ENCODE peak calls at places on chromosome 7, in four cellular contexts. Q is K562, Y is GM12878, C is HepG2. W is an unnamed sample.

GRCh38 chr7:157411580-157411979 is 74.8 kb downstream of the DNAJB6 start:
- DNase-seq in Q (peak), Y (no peak), C (no peak), W (peak)

GRCh38 chr7:33650828-33651227 is 254.5 kb upstream of the BMPER start:
- DNase-seq in Q (no peak), Y (no peak), C (no peak), W (no peak)

GRCh38 chr7:127792528-127793342 is 140.7 kb downstream of the SND1 start:
- DNase-seq in Q (peak), Y (no peak), C (peak), W (peak)

GRCh38 chr7:100827330-100828226 is at the start of gene EPHB4:
- DNase-seq in Q (peak), Y (no peak), C (peak), W (peak)

GRCh38 chr7:83876593-83876992 is 227.7 kb upstream of the SEMA3E start:
- DNase-seq in Q (no peak), Y (no peak), C (no peak), W (no peak)

GRCh38 chr7:12729112-12729511 is 41.7 kb downstream of the ARL4A start:
- DNase-seq in Q (peak), Y (no peak), C (peak), W (peak)

GRCh38 chr7:90384433-90384832 is 18.8 kb upstream of the CLDN12 start:
- DNase-seq in Q (no peak), Y (no peak), C (no peak), W (no peak)

GRCh38 chr7:124764847-124765400 is 668 bp downstream of the GPR37 start:
- DNase-seq in Q (no peak), Y (no peak), C (no peak), W (peak)

GRCh38 chr7:99109108-99110051 is 34.5 kb downstream of the SMURF1 start:
- DNase-seq in Q (no peak), Y (no peak), C (peak), W (no peak)

GRCh38 chr7:5634107-5634950 is 147.1 kb downstream of the RNF216 start:
- DNase-seq in Q (no peak), Y (no peak), C (no peak), W (peak)

GRCh38 chr7:4715385-4715770 is 33.3 kb downstream of the FOXK1 start:
- DNase-seq in Q (no peak), Y (no peak), C (peak), W (no peak)

GRCh38 chr7:93817004-93817403 is 73.5 kb downstream of the TFPI2 start:
- DNase-seq in Q (no peak), Y (no peak), C (no peak), W (no peak)

GRCh38 chr7:145812218-145812617 is 304.4 kb upstream of the CNTNAP2 start:
- DNase-seq in Q (no peak), Y (no peak), C (no peak), W (no peak)

GRCh38 chr7:234712-235553 is 42.6 kb downstream of the FAM20C start:
- DNase-seq in Q (no peak), Y (no peak), C (peak), W (no peak)

GRCh38 chr7:25864511-25864910 is 287.5 kb upstream of the NFE2L3 start:
- DNase-seq in Q (no peak), Y (no peak), C (no peak), W (no peak)

GRCh38 chr7:24829787-24830186 is 72.5 kb upstream of the GSDME start:
- DNase-seq in Q (no peak), Y (no peak), C (no peak), W (no peak)

GRCh38 chr7:118151671-118152070 is 32.3 kb upstream of the LSM8 start:
- DNase-seq in Q (no peak), Y (no peak), C (no peak), W (no peak)

DNA sequence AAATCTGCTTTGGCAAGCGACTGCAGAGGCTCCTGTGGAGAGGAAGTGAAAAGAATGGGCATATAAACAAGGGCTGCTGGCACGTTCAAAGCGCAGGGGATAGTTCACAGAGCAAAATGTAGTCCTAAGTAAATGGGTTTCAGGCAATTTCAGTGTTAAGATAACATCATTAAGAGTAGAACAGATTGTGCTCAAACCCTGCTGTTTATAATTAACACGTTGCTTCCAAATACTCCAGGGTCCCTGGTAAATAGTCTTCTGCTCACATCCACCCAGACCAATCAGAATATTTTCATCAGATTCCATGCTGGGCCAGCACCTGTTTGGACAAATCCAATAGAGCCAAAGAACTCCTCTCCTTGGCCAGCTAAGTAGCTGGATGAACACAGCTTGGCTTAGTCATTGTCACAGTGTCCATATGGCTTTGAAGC is 81.4 kb downstream of the ORC5 start:
- DNase-seq in Q (no peak), Y (no peak), C (no peak), W (no peak)
- TF ChIP-seq TCF7 in Q (no peak), Y (no peak), C (no peak), W (no peak)

GRCh38 chr7:139682136-139683013 is 95.4 kb downstream of the HIPK2 start:
- DNase-seq in Q (peak), Y (no peak), C (peak), W (no peak)

GRCh38 chr7:139681463-139681755 is 96.4 kb downstream of the HIPK2 start:
- DNase-seq in Q (peak), Y (no peak), C (no peak), W (no peak)

GRCh38 chr7:139681812-139682135 is 96.0 kb downstream of the HIPK2 start:
- DNase-seq in Q (peak), Y (no peak), C (no peak), W (no peak)

GRCh38 chr7:139680676-139681462 is 96.9 kb downstream of the HIPK2 start:
- DNase-seq in Q (peak), Y (no peak), C (no peak), W (no peak)

DNA sequence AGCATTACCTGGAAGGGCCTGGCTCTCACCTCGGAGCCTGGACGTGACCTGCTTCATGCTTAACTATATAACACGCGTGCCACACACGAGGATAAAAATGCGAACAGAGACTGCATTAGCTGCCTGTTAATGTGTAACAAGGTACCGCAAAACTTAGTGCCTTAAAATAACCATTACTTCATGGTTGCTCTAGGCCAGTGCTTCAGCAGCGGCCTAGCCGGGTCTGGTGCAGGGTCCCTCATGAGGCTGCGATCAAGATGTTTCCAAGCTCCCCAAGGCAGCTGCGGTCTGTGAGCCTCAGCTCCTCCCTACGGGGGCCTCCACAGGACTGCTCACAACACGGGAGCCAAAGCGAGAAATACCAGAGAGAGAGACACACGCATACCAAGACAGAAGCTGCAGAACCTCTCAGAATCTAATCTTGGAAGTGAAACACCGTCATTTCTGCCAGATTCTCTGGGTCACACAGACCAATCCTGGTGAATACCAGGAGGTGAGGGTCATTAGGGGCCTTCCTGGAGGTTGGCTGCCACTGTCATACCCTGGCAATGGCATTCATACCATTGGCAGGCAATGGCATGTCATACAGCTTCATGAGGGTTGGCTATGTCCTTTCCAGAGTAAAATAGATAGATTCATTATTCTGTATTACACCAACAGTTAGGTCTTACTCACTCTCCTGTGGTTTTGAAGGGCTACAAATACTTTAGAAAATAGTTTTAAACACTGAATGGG is 94.5 kb downstream of the HIPK2 start:
- DNase-seq in Q (peak), Y (no peak), C (no peak), W (no peak)
- TF ChIP-seq TCF7 in Q (no peak), Y (no peak), C (no peak), W (no peak)

GRCh38 chr7:106462365-106462859 is 177.6 kb upstream of the NAMPT start:
- DNase-seq in Q (peak), Y (peak), C (peak), W (no peak)
- TF ChIP-seq TCF7 in Q (no peak), Y (no peak), C (no peak), W (no peak)

GRCh38 chr7:95596183-95597135 is at the start of gene PDK4:
- DNase-seq in Q (no peak), Y (no peak), C (no peak), W (peak)
- TF ChIP-seq TCF7 in Q (no peak), Y (no peak), C (no peak), W (no peak)

GRCh38 chr7:158820656-158821055 is 8.7 kb downstream of the ESYT2 start:
- DNase-seq in Q (no peak), Y (no peak), C (no peak), W (no peak)

GRCh38 chr7:158816995-158817394 is 12.3 kb downstream of the ESYT2 start:
- DNase-seq in Q (peak), Y (no peak), C (no peak), W (peak)

GRCh38 chr7:158816271-158816670 is 13.0 kb downstream of the ESYT2 start:
- DNase-seq in Q (no peak), Y (no peak), C (no peak), W (no peak)

GRCh38 chr7:158819571-158820203 is 9.6 kb downstream of the ESYT2 start:
- DNase-seq in Q (peak), Y (no peak), C (no peak), W (no peak)

GRCh38 chr7:158818325-158819213 is 10.7 kb downstream of the ESYT2 start:
- DNase-seq in Q (peak), Y (peak), C (peak), W (peak)
- TF ChIP-seq TCF7 in Q (no peak), Y (no peak), C (no peak), W (no peak)

GRCh38 chr7:151179946-151180345 is 7.1 kb downstream of the ASB10 start:
- DNase-seq in Q (no peak), Y (no peak), C (no peak), W (no peak)
- TF ChIP-seq TCF7 in Q (no peak), Y (no peak), C (no peak), W (no peak)

GRCh38 chr7:78496226-78496625 is 697.7 kb downstream of the PHTF2 start:
- DNase-seq in Q (no peak), Y (no peak), C (no peak), W (no peak)
- TF ChIP-seq TCF7 in Q (no peak), Y (no peak), C (no peak), W (no peak)

GRCh38 chr7:85489498-85489897 is 302.6 kb upstream of the SEMA3D start:
- DNase-seq in Q (no peak), Y (no peak), C (no peak), W (no peak)
- TF ChIP-seq TCF7 in Q (no peak), Y (no peak), C (no peak), W (no peak)